ENCODE peak calls at places on chromosomes 11 and 22, in four cellular contexts. T is tibial nerve, L is H1, K is sigmoid colon. I is an unnamed sample.

GRCh38 chr11:31813961-31814868 is 3.1 kb upstream of the PAX6 start:
- DNase-seq in T (no peak), L (peak), K (peak), I (no peak)

GRCh38 chr11:76629853-76630599 is 40.5 kb downstream of the LRRC32 start:
- DNase-seq in T (peak), L (no peak), K (peak), I (peak)

GRCh38 chr22:48047722-48048500 is 1285.5 kb downstream of the TBC1D22A start:
- DNase-seq in T (no peak), L (peak), K (no peak), I (no peak)

GRCh38 chr11:30631148-30631547 is 45.0 kb upstream of the MPPED2 start:
- DNase-seq in T (no peak), L (no peak), K (no peak), I (no peak)

GRCh38 chr11:100908746-100909145 is 220.9 kb downstream of the PGR start:
- DNase-seq in T (no peak), L (no peak), K (no peak), I (no peak)

GRCh38 chr11:111302298-111302697 is 4.0 kb downstream of the POU2AF3 start:
- DNase-seq in T (no peak), L (no peak), K (no peak), I (peak)

GRCh38 chr11:122756417-122756816 is 81.9 kb upstream of the CRTAM start:
- DNase-seq in T (no peak), L (no peak), K (peak), I (peak)

GRCh38 chr11:3824714-3825472 is 15.9 kb downstream of the RHOG start:
- DNase-seq in T (peak), L (peak), K (peak), I (peak)

GRCh38 chr11:123151366-123151765 is 43.7 kb downstream of the CLMP start:
- DNase-seq in T (no peak), L (no peak), K (no peak), I (no peak)

GRCh38 chr11:49995559-49995958 is 13.2 kb upstream of the OR4C12 start:
- DNase-seq in T (peak), L (peak), K (no peak), I (no peak)

GRCh38 chr11:95977534-95978174 is 53.7 kb upstream of the MTMR2 start:
- DNase-seq in T (no peak), L (no peak), K (no peak), I (no peak)
- TF ChIP-seq EP300 in T (no peak), L (no peak), K (no peak), I (no peak)

GRCh38 chr11:832529-833113 is at the start of gene CD151:
- DNase-seq in T (no peak), L (peak), K (no peak), I (peak)

GRCh38 chr11:833849-834311 is 1.1 kb downstream of the CD151 start:
- DNase-seq in T (no peak), L (no peak), K (no peak), I (peak)

GRCh38 chr11:833114-833791 is 501 bp downstream of the CD151 start:
- DNase-seq in T (no peak), L (peak), K (no peak), I (peak)

GRCh38 chr11:836274-836673 is 3.5 kb downstream of the CD151 start:
- DNase-seq in T (no peak), L (no peak), K (no peak), I (no peak)

DNA sequence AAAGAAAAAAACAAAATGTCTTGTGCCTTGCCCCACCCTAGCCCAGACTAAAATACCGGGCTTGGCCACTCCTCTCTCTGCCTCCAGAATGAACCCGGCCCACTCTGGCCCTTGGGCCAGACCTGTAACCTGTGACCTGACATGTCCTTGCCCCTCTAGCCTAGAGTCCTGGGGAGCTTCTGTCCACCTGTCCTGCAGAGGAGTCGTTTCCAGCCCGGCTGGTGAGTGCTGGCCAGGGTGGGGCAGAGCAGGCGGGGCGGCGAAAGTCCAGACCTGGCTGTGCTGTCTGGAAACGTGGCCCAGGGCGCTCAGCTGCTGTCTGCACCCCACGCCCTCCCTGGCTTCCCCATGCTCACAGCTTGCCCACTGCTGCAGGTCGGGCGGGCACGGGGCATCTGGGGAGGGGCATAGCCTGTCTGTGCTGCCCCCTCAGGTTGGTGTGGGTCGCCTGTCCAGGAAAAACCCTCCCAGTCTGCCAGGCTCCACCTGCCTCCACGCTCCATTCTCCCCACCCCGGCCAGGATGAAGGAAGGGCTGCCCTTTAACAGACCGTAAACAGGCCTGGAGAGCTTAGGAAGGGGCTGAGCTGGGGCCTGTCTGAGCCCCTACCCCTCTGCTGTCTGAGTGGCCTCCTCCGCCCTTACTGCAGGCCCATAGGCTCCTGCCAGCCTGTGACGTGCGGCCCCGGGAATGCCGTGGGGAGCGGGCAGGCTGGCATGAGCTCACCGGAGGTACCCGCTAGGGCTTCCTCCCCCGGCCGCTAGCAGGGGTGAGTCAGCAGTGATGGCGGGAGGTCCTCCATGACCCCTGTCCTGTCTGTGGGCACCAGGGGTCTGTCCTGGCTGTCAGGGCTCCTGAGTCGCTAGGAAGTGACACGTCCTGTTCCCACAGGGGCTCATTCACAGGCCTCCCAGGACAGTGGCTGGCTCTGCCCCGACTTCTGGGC is 1.9 kb downstream of the CD151 start:
- DNase-seq in T (no peak), L (no peak), K (peak), I (peak)
- TF ChIP-seq POLR2A in T (peak), L (no peak), K (peak), I (peak)

GRCh38 chr22:50184541-50185383 is 951 bp upstream of the TRABD start:
- DNase-seq in T (no peak), L (peak), K (no peak), I (no peak)

GRCh38 chr22:50185384-50186087 is at the start of gene TRABD:
- DNase-seq in T (peak), L (peak), K (peak), I (peak)

GRCh38 chr22:50183141-50183971 is 2.4 kb upstream of the TRABD start:
- DNase-seq in T (no peak), L (no peak), K (no peak), I (no peak)

GRCh38 chr22:50182176-50183081 is 3.3 kb upstream of the TRABD start:
- DNase-seq in T (no peak), L (no peak), K (no peak), I (peak)

GRCh38 chr22:50184004-50184461 is 1.7 kb upstream of the TRABD start:
- DNase-seq in T (peak), L (no peak), K (peak), I (peak)
- TF ChIP-seq CTCF in T (no peak), L (no peak), K (no peak), I (no peak)

GRCh38 chr11:20112291-20113146 is 47.8 kb downstream of the DBX1 start:
- DNase-seq in T (peak), L (no peak), K (peak), I (peak)
- TF ChIP-seq EP300 in T (no peak), L (no peak), K (peak), I (no peak)

GRCh38 chr11:65476632-65477270 is 22.1 kb upstream of the MALAT1 start:
- DNase-seq in T (no peak), L (no peak), K (peak), I (peak)

GRCh38 chr11:65473275-65473860 is 25.5 kb upstream of the MALAT1 start:
- DNase-seq in T (no peak), L (no peak), K (no peak), I (no peak)

GRCh38 chr11:65478411-65479183 is 20.2 kb upstream of the MALAT1 start:
- DNase-seq in T (no peak), L (no peak), K (peak), I (peak)

GRCh38 chr11:65479184-65480145 is 19.4 kb upstream of the MALAT1 start:
- DNase-seq in T (peak), L (peak), K (peak), I (peak)

GRCh38 chr11:65477271-65478029 is 21.4 kb upstream of the MALAT1 start:
- DNase-seq in T (peak), L (peak), K (peak), I (peak)
- TF ChIP-seq POLR2A in T (peak), L (peak), K (peak), I (no peak)

GRCh38 chr22:41524283-41524682 is 20.0 kb downstream of the POLR3H start:
- DNase-seq in T (peak), L (no peak), K (peak), I (peak)
- TF ChIP-seq CTCF in T (no peak), L (no peak), K (no peak), I (no peak)

GRCh38 chr22:35350539-35351503 is 30.1 kb upstream of the HMOX1 start:
- DNase-seq in T (peak), L (peak), K (peak), I (peak)
- TF ChIP-seq EP300 in T (no peak), L (no peak), K (peak), I (no peak)